ENCODE peak calls at places on chromosomes 12 and 14, in eight cellular contexts. R is CD4-positive, alpha-beta memory T cell; H is A549; P is psoas muscle; F is tibial nerve; B is heart left ventricle; K is PC-3; I is stomach. C is an unnamed sample.

GRCh38 chr12:77925536-77926108 is 94.9 kb downstream of the NAV3 start:
- DNase-seq in B (peak), K (peak), H (peak), F (peak), R (no peak), P (peak), I (peak), C (no peak)

GRCh38 chr12:26633591-26634210 is 199.3 kb downstream of the ITPR2 start:
- DNase-seq in H (no peak), R (no peak), P (no peak), I (no peak), B (no peak), F (no peak), K (no peak), C (no peak)

GRCh38 chr12:31727197-31727596 is 1.6 kb downstream of the AMN1 start:
- DNase-seq in R (no peak), F (no peak), I (no peak), B (no peak), P (no peak), K (no peak), H (no peak), C (no peak)

GRCh38 chr12:106583578-106584103 is 837 bp downstream of the RFX4 start:
- DNase-seq in F (no peak), R (no peak), H (peak), I (no peak), B (no peak), K (no peak), P (no peak), C (no peak)

GRCh38 chr14:67738740-67739504 is 37.2 kb downstream of the RDH12 start:
- DNase-seq in H (peak), I (peak), K (peak), B (peak), P (peak), F (peak), R (peak), C (no peak)

GRCh38 chr12:100681074-100681473 is 107.6 kb downstream of the GAS2L3 start:
- DNase-seq in B (no peak), R (no peak), F (no peak), I (no peak), P (no peak), H (no peak), K (no peak), C (no peak)

GRCh38 chr14:77037338-77037782 is 8.9 kb upstream of the IRF2BPL start:
- DNase-seq in H (no peak), B (no peak), F (no peak), P (no peak), K (no peak), I (no peak), R (no peak), C (no peak)

GRCh38 chr12:122961551-122962329 is 4.5 kb downstream of the ABCB9 start:
- DNase-seq in K (no peak), B (no peak), R (peak), H (no peak), F (no peak), P (no peak), I (peak), C (no peak)

GRCh38 chr12:52399756-52400155 is 6.4 kb downstream of the KRT82 start:
- DNase-seq in P (no peak), F (no peak), R (no peak), H (no peak), K (no peak), B (no peak), I (no peak), C (no peak)

GRCh38 chr12:91226-91625 is 24.7 kb downstream of the IQSEC3 start:
- DNase-seq in P (no peak), H (no peak), F (no peak), R (no peak), K (no peak), B (no peak), I (no peak), C (no peak)

GRCh38 chr12:26939192-26939832 is 1.0 kb downstream of the FGFR1OP2 start:
- DNase-seq in F (no peak), I (no peak), P (no peak), K (peak), R (peak), B (no peak), H (no peak), C (peak)

GRCh38 chr12:26028953-26029740 is 70.7 kb downstream of the RASSF8 start:
- DNase-seq in I (no peak), F (peak), K (peak), P (no peak), B (no peak), H (peak), R (no peak), C (no peak)

GRCh38 chr14:104268295-104268694 is 129.9 kb downstream of the KIF26A start:
- DNase-seq in R (no peak), P (no peak), F (no peak), K (no peak), H (no peak), I (no peak), B (no peak), C (no peak)

GRCh38 chr14:89215166-89215940 is 201.7 kb downstream of the FOXN3 start:
- DNase-seq in K (no peak), B (no peak), H (no peak), P (no peak), R (no peak), F (no peak), I (no peak), C (no peak)

GRCh38 chr12:81998761-81999378 is 239.7 kb upstream of the PPFIA2 start:
- DNase-seq in F (no peak), I (no peak), K (no peak), R (no peak), P (no peak), H (no peak), B (no peak), C (no peak)

GRCh38 chr12:50353404-50353803 is 43.0 kb downstream of the FAM186A start:
- DNase-seq in H (no peak), P (no peak), F (no peak), K (no peak), R (no peak), B (no peak), I (no peak), C (no peak)

GRCh38 chr12:79547735-79548347 is 142.9 kb downstream of the PAWR start:
- DNase-seq in B (no peak), H (peak), I (no peak), P (no peak), K (peak), R (no peak), F (peak), C (no peak)

GRCh38 chr12:74539765-74540526 is 2.3 kb downstream of the ATXN7L3B start:
- DNase-seq in R (no peak), I (no peak), B (no peak), F (no peak), K (no peak), P (no peak), H (no peak), C (no peak)

GRCh38 chr14:62097072-62097471 is 334.9 kb downstream of the SNAPC1 start:
- DNase-seq in K (peak), R (no peak), F (no peak), H (no peak), B (no peak), I (no peak), P (no peak), C (no peak)

GRCh38 chr14:33908540-33909223 is 42.2 kb downstream of the EGLN3 start:
- DNase-seq in R (no peak), I (no peak), H (peak), F (no peak), B (no peak), P (no peak), K (peak), C (no peak)

GRCh38 chr12:94100990-94101901 is 47.1 kb upstream of the PLXNC1 start:
- DNase-seq in H (peak), B (peak), R (peak), F (peak), P (peak), K (peak), I (peak), C (peak)

GRCh38 chr14:65336191-65336591 is 76.3 kb upstream of the FUT8 start:
- DNase-seq in F (no peak), I (no peak), K (peak), H (no peak), R (no peak), B (no peak), P (no peak), C (no peak)

GRCh38 chr12:19759229-19759628 is 319.9 kb downstream of the AEBP2 start:
- DNase-seq in B (no peak), R (no peak), H (peak), I (no peak), F (no peak), P (no peak), K (peak), C (no peak)

GRCh38 chr12:54016051-54016450 is 7.3 kb downstream of the HOXC8 start:
- DNase-seq in P (peak), B (no peak), R (no peak), K (no peak), H (no peak), F (no peak), I (no peak), C (no peak)
- H3K27ac ChIP-seq in P (peak), B (no peak), R (no peak), K (peak), H (peak), F (peak), I (no peak), C (no peak)

GRCh38 chr14:83004456-83005006 is 1470.9 kb upstream of the SEL1L start:
- DNase-seq in P (no peak), R (no peak), B (no peak), H (no peak), I (no peak), F (no peak), K (no peak), C (no peak)

GRCh38 chr14:83007641-83008237 is 1474.1 kb upstream of the SEL1L start:
- DNase-seq in K (no peak), H (no peak), B (no peak), P (no peak), I (no peak), F (no peak), R (no peak), C (no peak)

DNA sequence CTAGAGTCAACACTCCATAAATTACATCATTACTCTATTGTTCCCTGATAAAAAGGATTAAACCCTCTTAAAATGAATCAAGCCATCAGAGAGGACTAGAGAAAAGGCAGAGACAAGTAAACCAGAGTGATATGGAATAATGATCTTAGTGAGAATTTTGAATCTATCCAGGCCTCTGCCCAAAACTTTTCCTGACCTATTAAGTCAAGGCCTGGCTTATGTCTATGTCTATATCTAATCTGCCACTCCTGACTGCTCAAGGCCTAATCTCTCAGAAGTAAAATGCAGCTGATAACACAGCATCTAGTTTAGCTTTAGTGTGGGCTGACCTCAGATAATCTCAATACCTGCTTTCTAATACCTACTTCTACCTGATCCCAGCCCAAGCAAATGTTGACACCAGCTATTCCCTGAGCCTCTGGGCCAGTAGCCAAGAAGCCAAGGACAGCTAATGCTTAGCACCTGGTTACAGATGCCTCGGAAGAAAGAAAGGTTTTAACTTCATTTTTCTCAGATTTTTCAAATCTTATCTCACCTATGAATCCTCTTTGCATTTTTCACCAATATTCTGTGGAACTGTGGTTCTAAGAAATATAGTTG is 1472.5 kb upstream of the SEL1L start:
- DNase-seq in I (peak), P (no peak), K (no peak), R (no peak), H (no peak), F (no peak), B (no peak), C (no peak)
- H3K27ac ChIP-seq in I (no peak), P (no peak), K (no peak), R (no peak), H (no peak), F (no peak), B (no peak), C (no peak)

DNA sequence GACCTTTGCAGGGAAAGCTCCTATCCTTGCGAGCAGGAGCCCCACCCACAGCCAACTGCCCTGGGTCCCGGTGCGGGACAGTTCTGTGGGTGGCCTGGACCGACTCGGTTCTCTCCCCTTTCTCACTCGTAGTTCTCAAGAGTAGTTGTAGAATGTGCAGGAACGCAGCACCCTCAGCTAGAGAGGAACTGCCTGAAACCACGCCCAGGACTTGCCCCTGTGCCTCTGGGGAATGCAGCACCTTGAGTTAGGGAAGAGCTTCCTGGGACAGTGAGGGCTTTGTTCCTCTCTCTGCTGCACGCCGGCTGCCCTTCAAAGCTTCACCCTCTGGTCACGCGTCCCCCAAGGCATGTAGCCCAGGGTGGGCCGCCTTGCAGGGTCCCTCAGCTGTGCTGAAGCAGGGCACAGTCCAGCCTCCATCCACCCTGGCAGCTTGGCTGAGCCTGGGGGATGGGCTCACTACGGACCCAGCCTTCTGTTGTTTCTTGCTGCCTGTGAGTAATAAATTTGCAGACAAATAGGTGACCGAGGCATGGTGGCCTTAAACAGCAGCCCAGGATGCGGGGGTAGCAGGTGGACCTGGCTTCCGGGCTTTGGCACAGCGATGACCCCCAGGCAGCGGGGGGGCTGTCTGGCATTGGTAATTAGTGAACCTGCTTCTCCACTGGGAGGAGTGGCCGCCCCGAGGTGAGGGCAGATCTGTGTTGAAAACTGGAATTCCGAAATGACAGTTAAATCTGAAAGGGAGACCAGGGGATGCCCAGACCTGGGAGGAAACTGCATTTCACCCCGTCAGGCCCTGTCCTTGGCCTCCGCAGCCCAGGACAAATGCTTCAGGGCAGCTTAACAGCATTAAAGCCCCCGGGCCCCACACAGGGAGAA is 264.8 kb downstream of the ADGRD1 start:
- DNase-seq in H (peak), I (no peak), K (peak), F (no peak), B (no peak), R (no peak), P (no peak), C (no peak)
- H3K27ac ChIP-seq in H (peak), I (no peak), K (no peak), F (no peak), B (no peak), R (no peak), P (no peak), C (no peak)

DNA sequence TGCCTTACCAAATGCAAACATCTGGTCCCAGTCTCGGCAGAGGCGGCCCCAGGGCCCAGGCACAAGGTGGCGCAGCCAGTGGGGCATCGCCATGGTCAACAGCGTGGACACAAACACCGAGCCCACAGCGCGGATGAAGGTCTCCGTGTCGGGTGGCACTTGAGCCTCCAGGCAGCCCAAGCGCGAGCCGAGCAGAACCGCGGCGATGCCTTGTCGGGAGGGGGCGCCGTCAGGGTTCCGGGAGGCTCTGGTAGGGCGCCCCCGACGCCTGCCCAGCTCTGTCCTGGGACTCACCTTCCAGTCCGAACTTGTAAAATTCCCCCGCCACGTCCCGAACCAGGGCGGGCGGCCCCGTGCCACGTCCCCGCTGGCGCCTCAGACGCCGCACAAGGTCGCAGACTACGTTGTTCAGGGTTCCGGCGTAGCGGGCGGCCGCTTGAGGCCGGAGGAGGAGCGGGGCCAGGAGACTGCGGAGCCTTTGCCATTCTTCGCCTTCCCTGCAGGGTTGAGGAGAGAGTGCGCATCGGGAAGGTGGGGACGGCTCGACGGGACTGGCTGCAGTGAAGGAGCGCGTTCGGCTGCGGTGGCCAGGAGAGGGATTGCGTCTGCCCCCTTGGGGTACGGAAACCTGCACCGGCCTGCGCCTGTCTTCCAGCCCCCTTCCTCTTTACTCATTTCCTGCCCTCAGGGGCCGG is 1.7 kb downstream of the CYP27B1 start:
- DNase-seq in P (peak), K (peak), B (no peak), F (no peak), R (peak), I (peak), H (peak), C (peak)
- H3K27ac ChIP-seq in P (no peak), K (peak), B (no peak), F (no peak), R (peak), I (no peak), H (peak), C (no peak)

GRCh38 chr12:7061138-7061537 is 620 bp downstream of the C1S start:
- DNase-seq in H (no peak), I (no peak), R (no peak), K (no peak), F (no peak), P (no peak), B (no peak), C (no peak)
- H3K27ac ChIP-seq in H (peak), I (peak), R (no peak), K (no peak), F (peak), P (peak), B (peak), C (no peak)

C was measured in CD8-positive, alpha-beta memory T cell.